ENCODE peak calls at places on chromosomes 1 and 21, in eight cellular contexts. T, O, C, M, R, G, F and V are unnamed samples. For H3K4me1, the result is how much of the 10 kb centered on the place peaks cover.

GRCh38 chr1:178541829-178542553 is 29.1 kb downstream of the TEX35 start:
- DNase-seq in R (peak), T (peak), O (peak), F (no peak), G (peak), C (peak), M (peak), V (peak)

GRCh38 chr1:180888870-180889269 is 23.8 kb upstream of the KIAA1614 start:
- DNase-seq in C (no peak), G (no peak), T (no peak), R (no peak), M (no peak), O (no peak), F (no peak), V (no peak)

GRCh38 chr1:232655041-232655745 is 25.3 kb upstream of the SIPA1L2 start:
- DNase-seq in F (no peak), C (no peak), R (no peak), O (no peak), T (no peak), M (no peak), G (no peak), V (no peak)

GRCh38 chr1:234758851-234759250 is 148.9 kb upstream of the IRF2BP2 start:
- DNase-seq in T (no peak), O (no peak), G (no peak), R (no peak), C (no peak), F (no peak), M (no peak), V (no peak)

GRCh38 chr1:202151045-202151444 is 6.5 kb upstream of the ARL8A start:
- DNase-seq in O (no peak), M (no peak), R (no peak), T (no peak), C (no peak), F (no peak), G (no peak), V (no peak)

GRCh38 chr21:45057886-45058285 is 16.5 kb upstream of the ADARB1 start:
- DNase-seq in R (no peak), O (no peak), C (no peak), M (peak), F (no peak), G (no peak), T (no peak), V (no peak)

GRCh38 chr1:230694991-230695390 is 18.9 kb downstream of the AGT start:
- DNase-seq in R (no peak), O (no peak), C (no peak), F (no peak), G (no peak), M (no peak), T (no peak), V (no peak)

GRCh38 chr1:13748610-13749505 is 48.9 kb downstream of the PRDM2 start:
- DNase-seq in O (peak), M (peak), F (peak), C (peak), R (peak), T (peak), G (peak), V (peak)

GRCh38 chr21:38621132-38621531 is 122.9 kb upstream of the ERG start:
- DNase-seq in F (no peak), O (no peak), C (peak), T (peak), G (no peak), R (no peak), M (no peak), V (no peak)

GRCh38 chr1:86421601-86422280 is 2.2 kb upstream of the CLCA2 start:
- DNase-seq in F (no peak), C (no peak), T (no peak), R (no peak), M (no peak), G (no peak), O (no peak), V (no peak)

GRCh38 chr21:44372616-44373015 is 19.2 kb downstream of the TRPM2 start:
- DNase-seq in M (no peak), R (no peak), O (no peak), T (no peak), F (no peak), G (no peak), C (no peak), V (no peak)

GRCh38 chr1:182350839-182351238 is 40.8 kb downstream of the GLUL start:
- DNase-seq in R (peak), O (no peak), T (no peak), C (no peak), F (peak), G (no peak), M (no peak), V (no peak)

GRCh38 chr1:213564215-213564659 is 423.5 kb upstream of the PROX1 start:
- DNase-seq in R (no peak), O (no peak), F (no peak), T (peak), M (no peak), G (no peak), C (peak), V (no peak)

GRCh38 chr1:94528271-94528670 is 13.3 kb downstream of the F3 start:
- DNase-seq in T (no peak), F (no peak), O (no peak), C (no peak), G (no peak), M (no peak), R (no peak), V (no peak)
- TF ChIP-seq CTCF in T (no peak), F (no peak), O (no peak), C (no peak), G (no peak), M (no peak), R (no peak), V (no peak)

GRCh38 chr1:183622884-183623785 is 12.4 kb downstream of the ARPC5 start:
- DNase-seq in R (no peak), O (no peak), M (peak), G (peak), T (peak), F (no peak), C (peak), V (no peak)
- H3K4me1 ChIP-seq in R (under half), O (under half), M (under half), G (under half), T (under half), F (under half), C (under half), V (half or more)

DNA sequence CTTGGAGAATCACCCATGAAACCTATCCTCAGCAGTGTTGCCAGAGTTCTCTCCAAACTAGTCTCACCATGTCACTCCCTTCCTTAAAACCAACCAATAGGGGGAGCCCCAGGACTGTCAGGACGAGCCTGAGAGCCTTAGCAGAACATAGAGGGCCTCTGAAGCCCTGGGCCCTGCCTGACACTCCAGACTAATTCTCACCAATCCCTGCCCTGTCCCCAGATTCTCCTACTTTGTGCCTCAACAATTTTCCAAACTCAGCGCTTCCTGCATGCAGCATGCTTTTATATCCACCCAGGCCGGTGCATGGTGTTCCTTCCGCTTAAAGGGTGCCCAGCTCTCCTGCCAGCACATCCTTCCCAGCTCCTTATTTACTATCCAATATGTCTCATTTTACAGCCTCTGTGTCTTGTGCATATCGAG is 42.7 kb downstream of the HSD3B1 start:
- DNase-seq in M (peak), R (no peak), O (peak), T (peak), F (peak), G (peak), C (peak), V (no peak)
- TF ChIP-seq CTCF in M (peak), R (peak), O (peak), T (peak), F (no peak), G (no peak), C (peak), V (peak)

DNA sequence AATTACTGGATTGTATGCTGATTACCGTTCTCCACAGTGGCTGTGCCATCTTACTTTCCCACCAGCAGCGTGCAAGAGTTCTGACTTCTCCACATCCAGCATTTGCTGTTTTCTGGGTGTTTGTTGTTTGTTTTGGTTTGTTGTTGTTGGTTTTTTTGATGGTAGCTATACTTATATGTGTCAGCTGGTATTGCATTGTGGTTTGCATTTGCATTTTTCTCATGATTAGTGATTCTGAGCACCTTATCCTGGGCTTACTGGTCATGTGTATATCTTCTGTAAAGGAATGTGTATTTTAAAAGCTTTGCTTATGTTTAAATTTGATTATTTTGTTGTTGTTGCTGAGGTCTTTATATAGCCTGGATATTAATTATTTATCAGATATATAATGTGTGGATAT is 66.9 kb upstream of the MAP1LC3C start:
- DNase-seq in O (no peak), M (no peak), C (no peak), G (no peak), R (no peak), F (no peak), T (no peak), V (no peak)
- H3K4me1 ChIP-seq in O (under half), M (under half), C (under half), G (under half), R (under half), F (under half), T (under half), V (under half)

GRCh38 chr1:240608707-240609106 is 3.2 kb downstream of the GREM2 start:
- DNase-seq in G (no peak), R (no peak), F (no peak), M (no peak), C (peak), T (peak), O (no peak), V (no peak)
- TF ChIP-seq CTCF in G (no peak), R (no peak), F (no peak), M (peak), C (peak), T (no peak), O (no peak), V (no peak)

GRCh38 chr1:186845581-186846210 is 16.9 kb downstream of the PLA2G4A start:
- DNase-seq in O (no peak), T (no peak), G (no peak), C (no peak), F (no peak), M (no peak), R (no peak), V (no peak)
- H3K4me1 ChIP-seq in O (under half), T (under half), G (under half), C (half or more), F (under half), M (under half), R (under half), V (under half)

DNA sequence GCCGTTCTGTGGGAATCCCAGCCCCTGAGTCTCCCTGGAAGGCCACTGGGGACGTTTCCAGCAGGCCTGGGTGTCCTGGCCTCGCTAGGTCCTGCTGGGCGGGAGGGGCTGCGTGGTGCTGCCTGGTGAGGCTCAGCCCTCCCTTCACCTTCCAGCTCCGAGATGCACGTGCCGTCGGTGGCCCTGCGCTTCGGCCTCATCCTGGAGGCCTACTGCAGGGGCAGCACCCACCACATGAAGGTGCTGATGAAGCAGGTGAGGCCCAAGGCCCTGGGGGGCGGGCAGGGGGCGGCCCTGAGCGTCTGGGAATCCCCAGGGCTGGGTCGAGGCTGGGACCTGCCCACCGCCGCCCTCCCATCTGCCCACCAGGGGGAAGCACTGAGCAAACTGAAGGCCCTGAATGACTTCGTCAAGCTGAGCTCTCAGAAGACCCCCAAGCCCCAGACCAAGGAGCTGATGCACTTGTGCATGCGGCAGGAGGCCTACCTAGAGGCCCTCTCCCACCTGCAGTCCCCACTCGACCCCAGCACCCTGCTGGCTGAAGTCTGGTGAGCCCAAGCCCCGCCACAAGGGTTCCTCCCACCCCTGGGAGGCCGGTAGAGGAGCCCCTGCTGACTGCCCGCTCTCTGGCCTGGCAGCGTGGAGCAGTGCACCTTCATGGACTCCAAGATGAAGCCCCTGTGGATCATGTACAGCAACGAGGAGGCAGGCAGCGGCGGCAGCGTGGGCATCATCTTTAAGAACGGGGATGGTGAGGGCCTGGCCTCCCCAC is 70.3 kb downstream of the PIK3CD start:
- DNase-seq in G (no peak), O (no peak), T (peak), C (peak), M (no peak), R (no peak), F (no peak), V (peak)
- TF ChIP-seq CTCF in G (no peak), O (peak), T (peak), C (peak), M (peak), R (peak), F (peak), V (peak)

GRCh38 chr21:32426592-32427051 is 14.1 kb downstream of the EVA1C start:
- DNase-seq in R (no peak), F (no peak), M (no peak), G (no peak), T (no peak), O (no peak), C (peak), V (no peak)
- H3K4me1 ChIP-seq in R (under half), F (under half), M (under half), G (under half), T (under half), O (under half), C (half or more), V (under half)